ENCODE peak calls at places on chromosomes 4 and X, in ten cellular contexts. B, Y, Q, Z, A, L, I, F, O and D are unnamed samples.

GRCh38 chr4:106803107-106803506 is 233.0 kb downstream of the DKK2 start:
- DNase-seq in B (no peak), Y (no peak), Q (no peak), Z (no peak), A (no peak), L (no peak), I (no peak), F (no peak), O (no peak), D (no peak)

GRCh38 chrX:85109235-85109634 is 105.6 kb downstream of the APOOL start:
- DNase-seq in B (peak; percentile 66), Y (no peak), Q (no peak), Z (no peak), A (no peak), L (peak; percentile 12), I (no peak), F (no peak), O (no peak), D (no peak)

GRCh38 chr4:33078145-33078544 is 2358.0 kb downstream of the PCDH7 start:
- DNase-seq in B (no peak), Y (no peak), Q (no peak), Z (no peak), A (no peak), L (no peak), I (no peak), F (no peak), O (no peak), D (no peak)

GRCh38 chr4:15610855-15611254 is 44.3 kb downstream of the FBXL5 start:
- DNase-seq in B (no peak), Y (no peak), Q (no peak), Z (no peak), A (no peak), L (no peak), I (no peak), F (no peak), O (no peak), D (no peak)

GRCh38 chr4:38387348-38387747 is 276.7 kb upstream of the KLF3 start:
- DNase-seq in B (no peak), Y (peak; percentile 85), Q (peak; percentile 77), Z (peak; percentile 48), A (peak; percentile 90), L (peak; percentile 50), I (no peak), F (peak; percentile 77), O (peak; percentile 86), D (peak; percentile 81)

GRCh38 chr4:8745828-8746225 is 125.8 kb downstream of the HMX1 start:
- DNase-seq in B (no peak), Y (no peak), Q (no peak), Z (no peak), A (peak; percentile 4), L (no peak), I (no peak), F (peak; percentile 20), O (no peak), D (peak; percentile 26)

GRCh38 chr4:46503739-46504138 is 113.8 kb upstream of the GABRA2 start:
- DNase-seq in B (no peak), Y (no peak), Q (no peak), Z (no peak), A (no peak), L (no peak), I (no peak), F (no peak), O (no peak), D (no peak)

GRCh38 chrX:97131886-97132285 is 248.2 kb downstream of the RPA4 start:
- DNase-seq in B (no peak), Y (no peak), Q (no peak), Z (no peak), A (no peak), L (no peak), I (no peak), F (no peak), O (no peak), D (no peak)

GRCh38 chr4:128913228-128913627 is 103.7 kb downstream of the JADE1 start:
- DNase-seq in B (no peak), Y (no peak), Q (no peak), Z (no peak), A (no peak), L (no peak), I (peak; percentile 85), F (no peak), O (no peak), D (no peak)

GRCh38 chrX:134026732-134027311 is 41.4 kb upstream of the GPC3 start:
- DNase-seq in B (peak; percentile 40), Y (peak; percentile 79), Q (peak; percentile 33), Z (peak; percentile 34), A (peak; percentile 28), L (peak; percentile 84), I (no peak), F (no peak), O (peak; percentile 34), D (peak; percentile 64)

GRCh38 chr4:146119845-146120404 is 55.6 kb upstream of the LSM6 start:
- DNase-seq in B (no peak), Y (no peak), Q (no peak), Z (no peak), A (no peak), L (no peak), I (no peak), F (no peak), O (no peak), D (no peak)

GRCh38 chr4:185775792-185776555 is 36.0 kb downstream of the SORBS2 start:
- DNase-seq in B (no peak), Y (no peak), Q (no peak), Z (no peak), A (no peak), L (no peak), I (no peak), F (no peak), O (no peak), D (no peak)

GRCh38 chrX:104697264-104697663 is 131.3 kb downstream of the IL1RAPL2 start:
- DNase-seq in B (no peak), Y (no peak), Q (no peak), Z (no peak), A (no peak), L (no peak), I (no peak), F (no peak), O (no peak), D (no peak)
- H3K27ac ChIP-seq in B (no peak overlapping the region), Y (no peak overlapping the region), Q (no peak overlapping the region), Z (no peak overlapping the region), A (no peak overlapping the region), L (no peak overlapping the region), I (no peak overlapping the region), F (no peak overlapping the region), O (no peak overlapping the region), D (no peak overlapping the region)

GRCh38 chr4:168868044-168868855 is 141.8 kb downstream of the CBR4 start:
- DNase-seq in B (no peak), Y (no peak), Q (no peak), Z (no peak), A (no peak), L (no peak), I (no peak), F (no peak), O (no peak), D (no peak)
- TF ChIP-seq EP300 in B (no peak), Y (no peak), Q (no peak), Z (no peak), A (no peak), L (no peak), I (no peak), F (no peak), O (no peak), D (no peak)

DNA sequence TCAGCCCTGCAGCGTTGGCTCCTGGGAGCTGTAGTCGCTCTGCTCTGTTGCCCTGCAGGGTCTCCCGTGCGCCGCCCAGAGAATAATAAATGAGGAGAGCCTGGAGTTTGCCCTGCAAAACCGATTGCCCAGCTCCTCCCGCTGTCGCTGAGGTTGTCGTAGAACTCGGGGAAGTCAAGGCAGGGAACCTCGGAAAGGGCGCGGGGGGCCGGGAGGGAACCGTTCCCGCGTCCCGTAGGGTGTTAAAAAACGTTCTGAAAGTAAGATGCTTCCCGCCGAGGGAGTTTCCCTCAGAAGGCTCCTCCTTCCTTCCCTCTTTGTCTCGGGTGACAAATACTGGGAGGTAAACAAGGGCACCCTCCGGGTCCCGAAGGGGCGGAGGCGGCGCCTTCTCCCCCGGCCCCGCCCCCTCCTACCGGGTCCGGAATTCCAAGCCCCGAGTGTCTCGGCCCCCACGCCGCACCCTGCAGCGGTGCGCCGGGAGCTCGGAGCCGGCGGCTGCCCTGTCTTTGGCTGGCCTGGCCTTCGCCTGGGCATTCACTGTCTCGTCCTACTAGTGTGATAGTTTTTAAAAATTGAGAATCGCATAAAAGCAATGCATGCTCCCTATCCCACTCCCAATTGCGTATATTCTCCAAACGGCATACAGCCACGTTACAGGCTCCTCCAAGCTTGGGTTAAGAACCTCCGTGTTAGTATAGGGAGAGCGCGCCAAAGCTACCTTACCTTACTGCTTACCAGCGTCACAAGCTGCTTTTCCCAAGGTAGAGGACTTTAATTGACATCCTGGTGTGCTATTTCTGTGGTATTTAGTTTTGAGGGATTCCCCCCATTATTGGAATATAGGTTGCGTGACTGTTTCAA is 965 bp upstream of the HMGB2 start:
- DNase-seq in B (peak; percentile 87), Y (no peak), Q (peak; percentile 63), Z (peak; percentile 75), A (peak; percentile 79), L (peak; percentile 83), I (peak; percentile 39), F (peak; percentile 75), O (peak; percentile 53), D (peak; percentile 77)
- TF ChIP-seq POLR2A in B (peak; percentile 51), Y (peak; percentile 21), Q (no peak), Z (peak; percentile 63), A (peak; percentile 19), L (peak; percentile 90), I (peak; percentile 57), F (no peak), O (no peak), D (peak; percentile 61)

GRCh38 chr4:124276461-124276860 is 436.1 kb downstream of the ANKRD50 start:
- DNase-seq in B (no peak), Y (no peak), Q (no peak), Z (no peak), A (no peak), L (no peak), I (no peak), F (no peak), O (no peak), D (no peak)

GRCh38 chr4:124278477-124278876 is 434.1 kb downstream of the ANKRD50 start:
- DNase-seq in B (no peak), Y (no peak), Q (no peak), Z (no peak), A (no peak), L (peak; percentile 10), I (no peak), F (no peak), O (no peak), D (no peak)

GRCh38 chr4:124282301-124282898 is 430.1 kb downstream of the ANKRD50 start:
- DNase-seq in B (no peak), Y (no peak), Q (no peak), Z (no peak), A (no peak), L (no peak), I (no peak), F (no peak), O (no peak), D (no peak)

GRCh38 chr4:124279741-124280140 is 432.8 kb downstream of the ANKRD50 start:
- DNase-seq in B (no peak), Y (no peak), Q (no peak), Z (no peak), A (no peak), L (no peak), I (no peak), F (no peak), O (no peak), D (no peak)

DNA sequence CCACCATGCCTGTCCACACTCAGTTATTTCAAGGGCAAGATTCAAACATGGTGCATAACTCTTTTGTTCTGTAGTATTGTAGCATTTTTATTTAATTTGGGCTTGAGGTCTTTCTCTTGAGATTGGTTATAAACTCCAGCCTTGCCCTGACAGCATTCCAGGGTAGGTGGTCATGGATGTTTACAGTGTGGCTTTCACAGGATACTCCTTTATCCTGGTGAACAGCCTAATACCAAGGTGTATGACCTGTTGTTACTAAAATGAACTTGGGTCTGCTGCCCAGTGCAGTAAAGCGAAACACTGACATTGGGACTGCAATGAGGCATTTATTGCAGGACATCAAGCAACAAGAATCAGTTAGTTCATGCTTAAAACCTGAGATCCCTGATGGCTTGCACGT is 434.8 kb downstream of the ANKRD50 start:
- DNase-seq in B (no peak), Y (no peak), Q (no peak), Z (no peak), A (no peak), L (no peak), I (no peak), F (no peak), O (no peak), D (no peak)
- H3K27ac ChIP-seq in B (no peak overlapping the region), Y (no peak overlapping the region), Q (no peak overlapping the region), Z (no peak overlapping the region), A (no peak overlapping the region), L (no peak overlapping the region), I (no peak overlapping the region), F (no peak overlapping the region), O (no peak overlapping the region), D (no peak overlapping the region)